ENCODE peak calls at places on chromosomes 6 and 20, in five cellular contexts. X is fibroblast of mammary gland, E is psoas muscle, S is stomach, U is Calu3. Q is an unnamed sample.

GRCh38 chr6:108665495-108666196 is 104.9 kb downstream of the FOXO3 start:
- DNase-seq in X (no peak), E (no peak), S (no peak), U (no peak), Q (no peak)

GRCh38 chr6:141203902-141204575 is 928.7 kb upstream of the GJE1 start:
- DNase-seq in X (peak; percentile 96), E (no peak), S (no peak), U (no peak), Q (peak; percentile 3)

GRCh38 chr20:1274485-1275313 is 8.6 kb downstream of the SNPH start:
- DNase-seq in X (no peak), E (no peak), S (no peak), U (no peak), Q (no peak)

GRCh38 chr6:15491255-15491985 is 171.4 kb downstream of the DTNBP1 start:
- DNase-seq in X (peak; percentile 83), E (peak; percentile 73), S (peak; percentile 74), U (peak; percentile 55), Q (peak; percentile 23)

GRCh38 chr6:161414180-161414579 is 140.3 kb upstream of the AGPAT4 start:
- DNase-seq in X (no peak), E (no peak), S (no peak), U (no peak), Q (no peak)

GRCh38 chr6:40425192-40425919 is 161.8 kb downstream of the LRFN2 start:
- DNase-seq in X (no peak), E (no peak), S (peak; percentile 46), U (no peak), Q (peak; percentile 81)

GRCh38 chr20:37734228-37734980 is 40.6 kb downstream of the CTNNBL1 start:
- DNase-seq in X (peak; percentile 90), E (no peak), S (no peak), U (no peak), Q (no peak)

GRCh38 chr6:100460650-100461204 is 4.0 kb downstream of the SIM1 start:
- DNase-seq in X (no peak), E (no peak), S (no peak), U (peak; percentile 23), Q (no peak)

GRCh38 chr20:62688855-62689460 is 19.7 kb upstream of the NTSR1 start:
- DNase-seq in X (no peak), E (no peak), S (no peak), U (no peak), Q (no peak)
- TF ChIP-seq CTCF in X (peak; percentile 3), E (no peak), S (no peak), U (no peak), Q (no peak)

DNA sequence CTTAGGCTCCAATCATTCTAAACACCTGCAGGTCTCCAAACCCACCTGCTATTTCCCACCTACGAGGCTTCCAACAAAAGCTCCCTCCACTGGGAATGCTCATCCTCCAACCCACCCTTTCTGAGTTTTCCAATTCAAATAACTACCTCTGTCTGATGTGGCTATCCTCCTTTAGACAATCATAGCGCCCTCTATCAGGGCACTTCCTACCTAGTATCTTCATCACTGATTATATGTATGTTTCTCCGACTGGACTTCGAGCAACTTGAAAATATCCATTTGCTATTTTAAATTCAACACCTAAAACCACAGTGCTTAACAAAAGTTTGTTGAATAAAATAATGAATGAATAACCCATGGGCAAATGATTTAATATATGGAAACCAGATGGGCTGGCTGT is 41.3 kb downstream of the MTFR2 start:
- DNase-seq in X (no peak), E (no peak), S (no peak), U (no peak), Q (no peak)
- TF ChIP-seq CTCF in X (no peak), E (no peak), S (no peak), U (no peak), Q (no peak)

GRCh38 chr6:107408714-107409113 is 50.6 kb downstream of the PDSS2 start:
- DNase-seq in X (no peak), E (no peak), S (no peak), U (no peak), Q (no peak)
- TF ChIP-seq CTCF in X (no peak), E (no peak), S (no peak), U (no peak), Q (peak; percentile 30)

DNA sequence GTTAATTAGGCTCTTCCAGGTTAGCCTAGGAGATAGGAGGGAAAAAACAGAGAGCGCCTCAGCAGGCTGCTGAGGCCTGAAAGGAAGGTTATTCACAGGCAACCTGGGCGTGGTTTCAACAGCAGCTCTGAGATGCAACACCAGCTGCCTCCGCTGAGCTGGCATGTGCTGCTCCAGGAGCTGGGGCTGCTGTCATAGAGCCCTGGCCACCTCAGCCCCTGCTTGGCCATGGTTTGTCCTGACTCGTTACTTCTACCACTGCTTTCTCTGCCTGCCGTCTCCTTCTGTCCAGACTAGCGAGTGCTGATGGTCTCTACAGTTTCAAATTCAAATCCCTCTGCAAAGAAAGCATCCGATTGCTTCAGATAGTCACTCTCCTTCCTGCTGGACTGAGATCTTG is 32.5 kb upstream of the RPP40 start:
- DNase-seq in X (peak; percentile 32), E (no peak), S (no peak), U (no peak), Q (no peak)
- TF ChIP-seq CTCF in X (no peak), E (no peak), S (no peak), U (no peak), Q (no peak)

GRCh38 chr20:46117704-46118467 is at the start of gene CD40:
- DNase-seq in X (peak; percentile 77), E (peak; percentile 91), S (peak; percentile 86), U (peak; percentile 83), Q (no peak)

GRCh38 chr20:46120136-46120535 is 2.0 kb downstream of the CD40 start:
- DNase-seq in X (no peak), E (no peak), S (no peak), U (no peak), Q (no peak)

GRCh38 chr20:46119028-46119546 is 973 bp downstream of the CD40 start:
- DNase-seq in X (no peak), E (no peak), S (peak; percentile 23), U (no peak), Q (no peak)

GRCh38 chr20:46119547-46119946 is 1.4 kb downstream of the CD40 start:
- DNase-seq in X (no peak), E (no peak), S (peak; percentile 8), U (no peak), Q (no peak)

GRCh38 chr20:46118481-46119020 is 437 bp downstream of the CD40 start:
- DNase-seq in X (peak; percentile 8), E (peak; percentile 35), S (peak; percentile 28), U (peak; percentile 26), Q (no peak)
- TF ChIP-seq CTCF in X (no peak), E (no peak), S (no peak), U (no peak), Q (no peak)

GRCh38 chr20:41848180-41848579 is 230.0 kb upstream of the CHD6 start:
- DNase-seq in X (no peak), E (no peak), S (no peak), U (no peak), Q (peak; percentile 26)
- TF ChIP-seq CTCF in X (no peak), E (no peak), S (no peak), U (no peak), Q (peak; percentile 62)

GRCh38 chr6:624979-625378 is 31.9 kb downstream of the HUS1B start:
- DNase-seq in X (peak; percentile 11), E (no peak), S (no peak), U (no peak), Q (no peak)
- TF ChIP-seq CTCF in X (no peak), E (no peak), S (no peak), U (no peak), Q (peak; percentile 51)

DNA sequence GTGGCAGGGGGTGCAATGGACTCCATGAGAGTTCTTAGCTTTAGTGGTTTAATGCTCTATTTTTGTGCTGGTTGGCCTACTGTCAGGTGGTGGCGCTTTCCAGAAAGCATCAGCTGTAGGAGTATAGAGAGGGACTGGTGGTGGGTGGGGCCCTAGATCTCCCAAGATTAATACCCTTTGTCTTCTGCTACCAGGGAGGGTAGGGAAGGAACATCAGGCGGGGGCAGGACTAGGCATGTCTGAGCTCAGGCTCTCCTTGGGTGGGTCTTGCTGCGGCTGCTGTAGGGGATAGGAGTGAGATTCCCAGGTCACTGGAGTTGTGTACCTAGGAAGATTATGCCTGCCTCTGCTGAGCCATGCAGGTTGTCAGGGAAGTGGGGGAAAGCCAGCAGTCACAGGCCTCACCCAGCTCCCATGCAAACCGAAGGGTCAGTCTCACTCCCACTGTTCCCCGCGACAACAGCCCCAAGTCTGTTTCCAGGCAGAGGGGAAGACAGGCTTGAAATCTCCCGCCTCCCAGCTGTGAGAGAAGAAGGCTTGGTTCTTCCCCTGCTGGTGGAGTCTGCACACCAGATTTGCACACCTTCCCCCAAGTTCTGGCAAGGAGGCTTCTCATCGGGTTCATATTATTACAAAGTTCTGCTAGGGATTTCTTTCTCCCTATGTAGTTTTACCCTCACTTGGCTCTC is 46.7 kb upstream of the PKIB start:
- DNase-seq in X (no peak), E (no peak), S (no peak), U (no peak), Q (no peak)
- TF ChIP-seq CTCF in X (no peak), E (no peak), S (no peak), U (no peak), Q (no peak)

GRCh38 chr6:9851541-9852380 is 563.1 kb downstream of the TFAP2A start:
- DNase-seq in X (no peak), E (no peak), S (no peak), U (peak; percentile 60), Q (peak; percentile 27)
- TF ChIP-seq CTCF in X (no peak), E (no peak), S (no peak), U (no peak), Q (peak; percentile 60)

DNA sequence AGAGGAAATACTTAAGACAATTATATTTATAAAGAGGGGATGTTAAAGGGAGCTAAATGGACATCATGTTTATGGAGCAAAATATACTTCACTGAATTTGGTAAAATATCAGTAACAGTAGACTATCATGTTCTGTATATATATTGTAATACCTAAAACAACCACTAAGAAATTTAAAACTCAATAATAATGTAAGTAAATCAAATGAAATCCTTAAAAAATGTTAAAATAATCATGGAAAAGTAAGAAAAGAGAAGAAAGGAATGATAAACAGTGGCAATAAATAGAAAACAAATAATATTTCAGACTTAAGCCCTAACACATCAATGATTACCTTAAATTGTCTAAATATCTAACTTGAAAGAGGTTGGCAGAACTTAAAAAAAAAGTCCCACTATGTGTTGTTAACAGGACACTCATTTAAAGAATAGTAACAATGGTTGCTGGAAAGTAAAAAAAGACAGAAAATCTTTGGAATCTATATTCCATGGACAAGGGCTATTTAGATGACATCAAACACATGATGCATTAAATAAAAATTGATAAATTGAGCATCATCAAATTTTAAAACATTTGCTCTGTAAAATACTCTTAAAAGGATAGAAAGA is 842.2 kb upstream of the MAP3K7 start:
- DNase-seq in X (no peak), E (no peak), S (no peak), U (no peak), Q (no peak)
- TF ChIP-seq CTCF in X (no peak), E (no peak), S (no peak), U (no peak), Q (no peak)